ENCODE peak calls at places on chromosomes 3 and 15, in eight cellular contexts. N is type B pancreatic cell, Q is lower leg skin, Y is heart right ventricle, P is IMR-90, C is lung, R is tibial nerve, Z is pancreas. J is an unnamed sample.

GRCh38 chr15:43930079-43930478 is 103.3 kb downstream of the WDR76 start:
- DNase-seq in N (no peak), Q (no peak), Y (no peak), P (peak; percentile 31), C (no peak), R (no peak), Z (no peak), J (no peak)

GRCh38 chr3:38542401-38543298 is 46.5 kb downstream of the EXOG start:
- DNase-seq in N (no peak), Q (peak; percentile 70), Y (no peak), P (peak; percentile 25), C (no peak), R (no peak), Z (no peak), J (no peak)

GRCh38 chr15:74302821-74303359 is 64.6 kb downstream of the CYP11A1 start:
- DNase-seq in N (no peak), Q (no peak), Y (peak; percentile 38), P (no peak), C (peak; percentile 34), R (no peak), Z (no peak), J (peak; percentile 71)

GRCh38 chr3:54556630-54557029 is 371.2 kb downstream of the LRTM1 start:
- DNase-seq in N (no peak), Q (peak; percentile 6), Y (no peak), P (no peak), C (no peak), R (no peak), Z (no peak), J (no peak)

GRCh38 chr15:58178668-58179067 is 40.5 kb downstream of the AQP9 start:
- DNase-seq in N (no peak), Q (no peak), Y (no peak), P (no peak), C (no peak), R (no peak), Z (no peak), J (no peak)

GRCh38 chr3:24339266-24339825 is 155.3 kb downstream of the THRB start:
- DNase-seq in N (no peak), Q (no peak), Y (no peak), P (no peak), C (no peak), R (no peak), Z (no peak), J (no peak)

GRCh38 chr3:53030864-53031445 is 14.9 kb downstream of the SFMBT1 start:
- DNase-seq in N (no peak), Q (no peak), Y (no peak), P (no peak), C (no peak), R (no peak), Z (no peak), J (no peak)

GRCh38 chr15:46312133-46312740 is 677.4 kb downstream of the SQOR start:
- DNase-seq in N (peak; percentile 81), Q (peak; percentile 90), Y (peak; percentile 54), P (peak; percentile 41), C (peak; percentile 65), R (peak; percentile 45), Z (peak; percentile 73), J (peak; percentile 85)

GRCh38 chr3:178485756-178486155 is 50.5 kb upstream of the KCNMB2 start:
- DNase-seq in N (no peak), Q (no peak), Y (no peak), P (peak; percentile 7), C (no peak), R (no peak), Z (no peak), J (no peak)

GRCh38 chr3:48256557-48256956 is 15.7 kb downstream of the ZNF589 start:
- DNase-seq in N (no peak), Q (peak; percentile 12), Y (no peak), P (no peak), C (no peak), R (no peak), Z (no peak), J (no peak)

GRCh38 chr3:197333901-197334639 is 35.7 kb upstream of the DLG1 start:
- DNase-seq in N (no peak), Q (peak; percentile 31), Y (no peak), P (no peak), C (peak; percentile 36), R (no peak), Z (no peak), J (no peak)

GRCh38 chr15:72487070-72487797 is 13.1 kb downstream of the ARIH1 start:
- DNase-seq in N (no peak), Q (no peak), Y (no peak), P (peak; percentile 54), C (no peak), R (no peak), Z (no peak), J (no peak)

GRCh38 chr3:48186993-48187578 is 1.1 kb downstream of the CDC25A start:
- DNase-seq in N (no peak), Q (peak; percentile 20), Y (no peak), P (peak; percentile 25), C (no peak), R (no peak), Z (no peak), J (no peak)

GRCh38 chr15:68053701-68053996 is 466 bp upstream of the PIAS1 start:
- DNase-seq in N (no peak), Q (no peak), Y (no peak), P (no peak), C (no peak), R (no peak), Z (no peak), J (no peak)

GRCh38 chr15:68054658-68055223 is 626 bp downstream of the PIAS1 start:
- DNase-seq in N (peak; percentile 83), Q (peak; percentile 91), Y (peak; percentile 60), P (peak; percentile 21), C (peak; percentile 63), R (peak; percentile 27), Z (peak; percentile 68), J (peak; percentile 79)

GRCh38 chr15:68053001-68053400 is 1.1 kb upstream of the PIAS1 start:
- DNase-seq in N (no peak), Q (no peak), Y (no peak), P (no peak), C (no peak), R (no peak), Z (no peak), J (no peak)

GRCh38 chr15:68055224-68055705 is 1.1 kb downstream of the PIAS1 start:
- DNase-seq in N (no peak), Q (no peak), Y (no peak), P (peak; percentile 52), C (no peak), R (no peak), Z (no peak), J (no peak)

GRCh38 chr15:68053997-68054657 is at the start of gene PIAS1:
- DNase-seq in N (peak; percentile 94), Q (peak; percentile 98), Y (peak; percentile 97), P (peak; percentile 83), C (peak; percentile 95), R (peak; percentile 87), Z (peak; percentile 97), J (peak; percentile 87)
- TF ChIP-seq CTCF in N (no peak), Q (no peak), Y (no peak), P (no peak), C (no peak), R (peak; percentile 57), Z (no peak), J (no peak)

GRCh38 chr15:82995076-82995475 is 9.1 kb downstream of the RAMAC start:
- DNase-seq in N (no peak), Q (no peak), Y (no peak), P (no peak), C (no peak), R (no peak), Z (no peak), J (no peak)

GRCh38 chr15:82999426-82999825 is 12.0 kb downstream of the C15orf40 start:
- DNase-seq in N (no peak), Q (no peak), Y (no peak), P (no peak), C (no peak), R (no peak), Z (no peak), J (no peak)

GRCh38 chr15:82995938-82996337 is 9.9 kb downstream of the RAMAC start:
- DNase-seq in N (no peak), Q (no peak), Y (no peak), P (peak; percentile 41), C (no peak), R (no peak), Z (no peak), J (no peak)

DNA sequence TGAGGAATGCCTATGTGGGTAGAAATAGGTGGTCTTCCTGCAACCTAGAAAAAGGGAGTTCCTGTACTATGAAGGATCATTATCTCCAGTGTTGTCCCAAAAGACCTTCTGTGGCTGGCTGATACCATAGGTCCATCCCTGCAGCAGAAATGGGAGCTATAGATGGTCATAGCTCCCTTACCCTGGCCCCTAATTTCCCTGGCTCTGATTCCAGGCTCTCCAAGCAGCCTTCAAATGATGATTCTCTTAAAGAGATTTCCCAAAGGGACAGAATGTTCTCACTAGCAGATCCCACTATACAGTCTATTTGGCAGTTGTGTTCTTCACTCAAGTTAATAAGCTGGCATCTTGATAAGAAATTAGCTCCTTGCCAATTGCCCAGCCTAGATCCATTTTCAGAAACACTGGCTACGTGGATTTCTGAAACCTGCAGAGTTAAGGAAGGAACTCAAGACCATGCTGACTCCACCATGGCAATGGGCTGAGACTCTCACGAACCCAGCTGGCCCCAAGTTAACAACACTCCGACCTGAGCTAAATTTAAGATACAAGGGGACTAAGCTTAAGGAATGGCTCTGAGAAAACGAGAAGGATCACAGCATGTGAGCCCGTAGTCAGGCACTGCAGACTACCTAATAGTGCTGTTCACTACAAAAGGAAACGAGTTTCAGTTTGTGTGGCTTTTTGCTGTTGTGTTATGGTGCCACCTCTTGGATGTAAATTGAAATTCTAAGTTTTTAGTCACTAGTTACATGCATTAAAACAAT is 11.4 kb downstream of the C15orf40 start:
- DNase-seq in N (no peak), Q (no peak), Y (no peak), P (peak; percentile 69), C (no peak), R (no peak), Z (no peak), J (no peak)
- TF ChIP-seq CTCF in N (peak; percentile 68), Q (no peak), Y (no peak), P (peak; percentile 66), C (peak; percentile 28), R (peak; percentile 57), Z (peak; percentile 30), J (peak; percentile 23)

DNA sequence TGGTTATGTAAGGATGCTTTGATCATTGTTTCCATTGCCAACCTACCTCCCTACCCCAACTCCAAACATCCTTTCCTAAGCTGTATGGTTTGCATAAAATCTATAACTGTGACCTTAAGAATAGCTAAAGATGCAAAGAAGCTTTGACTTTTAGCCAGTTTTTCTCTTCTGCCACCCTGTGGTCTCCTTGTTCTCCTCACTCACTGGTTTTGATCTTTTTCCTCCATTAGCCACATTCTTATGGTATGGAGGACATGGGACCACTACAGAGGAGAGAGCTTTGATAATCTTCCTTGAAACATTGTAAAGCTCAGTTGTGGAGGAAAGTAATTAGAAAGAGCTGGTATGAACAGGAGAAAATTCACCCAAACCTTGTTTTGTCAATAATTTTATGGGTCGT is 115.9 kb downstream of the NEK11 start:
- DNase-seq in N (no peak), Q (no peak), Y (no peak), P (peak; percentile 1), C (no peak), R (no peak), Z (no peak), J (no peak)
- TF ChIP-seq CTCF in N (no peak), Q (no peak), Y (no peak), P (no peak), C (no peak), R (no peak), Z (no peak), J (no peak)

DNA sequence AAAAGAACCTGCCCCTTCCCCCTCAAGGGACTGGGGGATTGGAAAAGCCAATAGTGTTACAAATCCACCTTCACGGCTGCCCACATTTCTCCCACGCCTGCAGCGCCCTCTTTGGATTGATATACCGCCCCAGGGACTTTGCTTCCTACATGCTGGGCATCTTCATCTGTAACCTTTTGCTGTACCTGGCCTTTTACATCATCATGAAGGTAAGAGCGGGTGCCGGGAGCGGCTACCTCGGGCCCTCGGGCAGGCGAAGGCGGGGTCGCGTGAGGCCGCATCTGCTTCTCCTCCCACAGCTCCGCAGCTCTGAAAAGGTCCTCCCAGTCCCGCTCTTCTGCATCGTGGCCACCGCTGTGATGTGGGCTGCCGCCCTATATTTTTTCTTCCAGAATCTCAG is 73.1 kb downstream of the USF3 start:
- DNase-seq in N (no peak), Q (no peak), Y (no peak), P (no peak), C (no peak), R (no peak), Z (no peak), J (no peak)
- TF ChIP-seq CTCF in N (peak; percentile 33), Q (no peak), Y (no peak), P (no peak), C (no peak), R (no peak), Z (no peak), J (no peak)